ENCODE peak calls at places on chromosomes 11 and 22, in four cellular contexts. B is IMR-90, G is body of pancreas, K is ovary. V is an unnamed sample.

GRCh38 chr11:48052183-48053040 is 72.1 kb downstream of the PTPRJ start:
- DNase-seq in G (peak), B (peak), K (no peak), V (no peak)

GRCh38 chr22:27748355-27749168 is 53.0 kb downstream of the MN1 start:
- DNase-seq in G (peak), B (peak), K (peak), V (no peak)

GRCh38 chr22:50145741-50146439 is 24.6 kb upstream of the PANX2 start:
- DNase-seq in B (no peak), G (no peak), K (no peak), V (no peak)

GRCh38 chr11:86743223-86744118 is 56.9 kb upstream of the PRSS23 start:
- DNase-seq in K (no peak), G (peak), B (peak), V (peak)

GRCh38 chr22:30712094-30712493 is 17.4 kb downstream of the OSBP2 start:
- DNase-seq in G (no peak), B (no peak), K (no peak), V (no peak)

GRCh38 chr11:20839231-20839630 is 169.8 kb downstream of the NELL1 start:
- DNase-seq in B (no peak), G (no peak), K (no peak), V (no peak)

GRCh38 chr11:27716850-27717249 is 16.6 kb upstream of the BDNF start:
- DNase-seq in K (no peak), B (peak), G (no peak), V (no peak)

GRCh38 chr22:30882181-30882771 is 86.3 kb downstream of the MORC2 start:
- DNase-seq in G (no peak), K (no peak), B (no peak), V (no peak)

GRCh38 chr11:79461144-79461543 is 20.3 kb upstream of the TENM4 start:
- DNase-seq in G (no peak), B (peak), K (peak), V (peak)

GRCh38 chr22:22939537-22940368 is 52.1 kb downstream of the IGLL5 start:
- DNase-seq in K (no peak), B (no peak), G (no peak), V (no peak)

GRCh38 chr11:85918910-85919794 is 64.0 kb downstream of the CCDC83 start:
- DNase-seq in B (no peak), K (no peak), G (no peak), V (no peak)

GRCh38 chr22:31995046-31995445 is 48.0 kb upstream of the SLC5A1 start:
- DNase-seq in B (no peak), G (no peak), K (no peak), V (no peak)

DNA sequence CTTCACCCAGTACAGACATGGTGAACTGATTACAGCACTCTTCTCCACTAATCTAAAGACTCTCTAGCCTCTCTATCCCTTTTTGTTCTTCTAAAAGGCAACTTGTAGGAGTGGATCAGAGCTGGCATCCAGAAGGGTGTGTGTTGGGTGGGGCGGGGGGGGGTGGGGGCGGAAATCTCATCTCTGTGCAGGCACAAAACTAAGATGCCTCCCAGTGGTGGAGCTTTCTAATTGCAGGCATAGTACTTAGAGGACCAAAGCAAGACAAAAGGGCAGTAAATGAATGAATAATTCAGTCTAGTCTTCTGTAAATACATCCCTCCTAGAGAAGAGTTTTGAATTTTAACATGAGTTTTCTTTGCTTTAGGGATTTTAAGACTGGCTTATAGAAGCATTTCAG is 11.4 kb upstream of the EMID1 start:
- DNase-seq in B (no peak), K (no peak), G (no peak), V (no peak)
- TF ChIP-seq CTCF in B (no peak), K (no peak), G (no peak), V (no peak)

DNA sequence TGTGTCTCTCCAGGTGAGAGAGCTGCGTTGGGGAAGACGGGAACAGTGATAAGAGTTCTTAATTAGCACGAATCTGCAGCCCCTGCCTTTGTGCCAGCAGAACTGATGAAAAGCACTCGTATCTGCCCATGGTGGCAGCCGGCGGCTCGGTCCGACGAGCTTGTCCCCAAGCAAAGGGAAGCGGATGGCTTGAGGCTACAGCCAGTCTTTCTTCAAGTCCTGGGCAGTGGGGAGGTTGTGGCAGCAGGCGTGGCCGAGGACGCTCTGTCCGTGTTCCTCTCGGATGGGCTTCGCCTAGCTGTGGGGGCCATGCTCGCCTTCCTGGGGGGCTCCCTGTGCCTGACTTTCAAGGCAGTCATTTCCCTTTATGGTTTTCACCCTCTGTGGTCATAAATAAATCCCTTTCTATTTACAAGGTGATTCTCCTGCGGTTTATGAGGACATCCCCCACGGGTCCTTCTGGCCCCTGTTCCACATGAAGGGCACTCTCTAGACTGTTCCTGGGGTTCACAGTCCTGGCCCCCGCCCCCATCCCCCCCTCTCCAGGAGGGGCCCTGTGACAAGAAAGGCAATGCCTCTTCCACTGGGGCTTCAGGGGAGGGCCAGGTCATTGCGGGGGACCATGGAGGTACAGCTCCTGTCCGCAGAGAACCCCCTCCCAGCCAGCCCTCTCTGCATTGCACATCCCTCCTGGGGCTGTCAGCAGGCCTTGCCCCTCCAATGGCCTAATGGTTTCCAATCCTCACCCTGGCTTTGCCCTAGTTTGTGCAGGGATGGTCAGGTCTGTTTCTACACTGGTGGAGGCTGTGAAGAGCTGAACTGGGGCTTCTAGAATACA is 1212.3 kb downstream of the BRD1 start:
- DNase-seq in B (no peak), K (no peak), G (no peak), V (no peak)
- TF ChIP-seq POLR2A in B (no peak), K (no peak), G (no peak), V (no peak)

DNA sequence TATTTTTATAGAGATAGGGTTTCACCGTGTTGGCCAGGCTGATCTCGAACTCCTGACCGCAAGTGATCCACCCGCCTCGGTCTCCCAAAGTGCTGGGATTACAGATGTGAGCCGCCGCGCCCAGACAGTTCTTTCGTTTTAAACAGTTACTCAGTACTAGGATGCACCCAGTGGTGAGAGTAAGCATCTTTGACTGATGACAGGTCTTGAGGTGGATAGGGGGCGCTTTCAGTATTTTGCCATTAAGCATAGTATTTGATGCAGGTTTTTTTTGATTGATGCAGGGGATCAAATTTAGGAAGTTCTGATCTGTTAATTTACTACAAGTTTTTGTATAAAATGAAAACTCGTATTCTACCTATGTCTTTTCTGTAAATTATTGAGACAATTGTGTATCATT is 13.2 kb upstream of the TRIM34 start:
- DNase-seq in K (no peak), G (no peak), B (no peak), V (no peak)
- TF ChIP-seq CTCF in K (no peak), G (no peak), B (no peak), V (no peak)

GRCh38 chr11:12675951-12676711 is 1.9 kb downstream of the TEAD1 start:
- DNase-seq in G (no peak), K (peak), B (peak), V (peak)

GRCh38 chr11:12674571-12674935 is 332 bp downstream of the TEAD1 start:
- DNase-seq in K (no peak), B (no peak), G (no peak), V (no peak)

GRCh38 chr11:12673601-12673923 is 659 bp upstream of the TEAD1 start:
- DNase-seq in B (no peak), K (no peak), G (no peak), V (no peak)

GRCh38 chr11:12674936-12675696 is 895 bp downstream of the TEAD1 start:
- DNase-seq in K (peak), G (peak), B (no peak), V (peak)

GRCh38 chr11:12673924-12674570 is at the start of gene TEAD1:
- DNase-seq in K (peak), B (peak), G (peak), V (peak)
- TF ChIP-seq POLR2A in K (peak), B (peak), G (peak), V (peak)

GRCh38 chr11:93694109-93694508 is 32.6 kb downstream of the CEP295 start:
- DNase-seq in K (no peak), B (no peak), G (no peak), V (no peak)
- TF ChIP-seq CTCF in K (no peak), B (no peak), G (no peak), V (no peak)

V was measured in tibial nerve.